ENCODE peak calls at places on chromosomes 11 and 22, in nine cellular contexts. K is activated naive CD4-positive, alpha-beta T cell treated with Interleukin-2 at 50 U/mL for 16 hours; T is H54; I is germinal center; G is T-helper 2 cell; H is amygdala; O is naive thymus-derived CD4-positive, alpha-beta T cell; Q is nephron progenitor cell; X is M059J. D is an unnamed sample.
A peak's percentile ranks its signal among the peaks of the same experiment; 100 is the strongest.

GRCh38 chr11:78451371-78452150 is 33.9 kb upstream of the GAB2 start:
- DNase-seq in G (no peak), K (no peak), H (no peak), Q (no peak), I (no peak), T (no peak), O (no peak), X (no peak), D (no peak)

GRCh38 chr11:7651140-7651551 is 22.2 kb downstream of the CYB5R2 start:
- DNase-seq in T (no peak), G (no peak), O (no peak), H (no peak), X (peak; percentile 85), I (no peak), Q (no peak), K (no peak), D (no peak)

GRCh38 chr11:60862171-60862570 is 5.2 kb upstream of the ZP1 start:
- DNase-seq in O (no peak), X (no peak), G (no peak), T (no peak), H (no peak), I (no peak), K (no peak), Q (no peak), D (no peak)

GRCh38 chr11:75260396-75260795 is 19.8 kb downstream of the TPBGL start:
- DNase-seq in X (no peak), G (no peak), T (no peak), O (no peak), K (no peak), Q (no peak), H (no peak), I (no peak), D (no peak)

GRCh38 chr22:48594757-48595510 is 1232.7 kb downstream of the BRD1 start:
- DNase-seq in H (no peak), I (no peak), X (no peak), T (no peak), K (no peak), Q (no peak), G (no peak), O (no peak), D (no peak)

GRCh38 chr11:44618561-44619425 is 53.3 kb downstream of the CD82 start:
- DNase-seq in T (no peak), H (no peak), O (peak; percentile 4), G (no peak), K (no peak), X (no peak), I (no peak), Q (no peak), D (peak; percentile 20)

GRCh38 chr22:50399751-50400331 is 56.7 kb downstream of the PPP6R2 start:
- DNase-seq in X (no peak), I (no peak), K (peak; percentile 6), H (no peak), T (no peak), G (no peak), O (no peak), Q (peak; percentile 53), D (peak; percentile 42)

GRCh38 chr11:68890490-68891231 is 13.0 kb downstream of the MRPL21 start:
- DNase-seq in O (no peak), K (no peak), T (no peak), I (no peak), G (no peak), X (no peak), H (no peak), Q (no peak), D (peak; percentile 84)

GRCh38 chr11:105609832-105610781 is at the start of gene GRIA4:
- DNase-seq in Q (peak; percentile 74), X (peak; percentile 61), G (no peak), O (no peak), T (no peak), H (peak; percentile 60), I (no peak), K (no peak), D (peak; percentile 27)

GRCh38 chr11:10122337-10123197 is 171.5 kb downstream of the SBF2 start:
- DNase-seq in K (no peak), I (no peak), T (peak; percentile 50), Q (no peak), G (no peak), H (no peak), O (no peak), X (peak; percentile 84), D (no peak)

GRCh38 chr11:33930317-33931021 is 38.6 kb upstream of the LMO2 start:
- DNase-seq in Q (no peak), X (peak; percentile 20), I (no peak), T (no peak), H (no peak), O (no peak), K (no peak), G (no peak), D (no peak)

GRCh38 chr22:49207008-49207775 is 620.5 kb downstream of the BRD1 start:
- DNase-seq in Q (no peak), I (no peak), X (no peak), G (no peak), K (no peak), H (no peak), T (no peak), O (no peak), D (peak; percentile 23)

GRCh38 chr11:96084610-96085348 is 160.9 kb upstream of the MTMR2 start:
- DNase-seq in K (no peak), T (no peak), X (no peak), H (no peak), O (no peak), G (no peak), Q (no peak), I (no peak), D (no peak)

GRCh38 chr22:49765951-49766350 is 61.7 kb downstream of the BRD1 start:
- DNase-seq in T (no peak), O (peak; percentile 3), X (no peak), G (no peak), I (no peak), Q (no peak), H (no peak), K (no peak), D (peak; percentile 17)

GRCh38 chr11:27618591-27618990 is 81.7 kb downstream of the BDNF start:
- DNase-seq in T (no peak), I (no peak), G (no peak), O (no peak), X (peak; percentile 26), Q (no peak), H (no peak), K (no peak), D (no peak)

GRCh38 chr22:22692707-22693530 is 48.5 kb downstream of the GGTLC2 start:
- DNase-seq in T (no peak), X (peak; percentile 69), H (no peak), Q (peak; percentile 73), O (peak; percentile 42), K (peak; percentile 64), G (peak; percentile 55), I (peak; percentile 78), D (peak; percentile 75)

GRCh38 chr22:23580586-23581251 is 629 bp upstream of the IGLL1 start:
- DNase-seq in H (no peak), O (no peak), T (no peak), Q (no peak), X (no peak), I (no peak), K (no peak), G (no peak), D (no peak)

GRCh38 chr22:28171135-28171534 is 252.1 kb upstream of the PITPNB start:
- DNase-seq in G (no peak), O (no peak), X (no peak), I (no peak), H (no peak), Q (no peak), K (no peak), T (no peak), D (no peak)

GRCh38 chr11:71342951-71343827 is 90.8 kb upstream of the SHANK2 start:
- DNase-seq in T (peak; percentile 56), O (no peak), H (no peak), Q (peak; percentile 63), K (no peak), G (no peak), X (peak; percentile 30), I (peak; percentile 61), D (peak; percentile 58)

GRCh38 chr22:23219787-23220484 is 39.6 kb downstream of the BCR start:
- DNase-seq in H (no peak), Q (no peak), T (peak; percentile 39), O (no peak), X (peak; percentile 68), K (peak; percentile 67), I (peak; percentile 83), G (no peak), D (peak; percentile 51)

GRCh38 chr11:56842829-56843794 is 94.6 kb upstream of the OR9G4 start:
- DNase-seq in G (no peak), I (no peak), H (no peak), Q (no peak), K (no peak), X (no peak), T (no peak), O (no peak), D (no peak)

GRCh38 chr11:134275534-134276395 is at the start of gene GLB1L3:
- DNase-seq in K (peak; percentile 82), I (peak; percentile 45), H (no peak), O (peak; percentile 58), Q (peak; percentile 71), G (peak; percentile 75), T (no peak), X (peak; percentile 26), D (no peak)

GRCh38 chr11:62648967-62649364 is 2.6 kb upstream of the GANAB start:
- DNase-seq in O (no peak), Q (no peak), H (no peak), G (no peak), T (no peak), X (no peak), I (no peak), K (no peak), D (no peak)

GRCh38 chr22:35403356-35403755 is 3.4 kb downstream of the MCM5 start:
- DNase-seq in T (no peak), Q (no peak), O (no peak), K (no peak), G (no peak), H (no peak), X (no peak), I (no peak), D (no peak)

GRCh38 chr11:125585486-125585885 is 7.2 kb upstream of the STT3A start:
- DNase-seq in T (no peak), X (no peak), I (no peak), O (no peak), K (no peak), G (no peak), Q (no peak), H (no peak), D (no peak)